ENCODE peak calls at places on chromosomes 5 and 9, in four cellular contexts. Y is astrocyte, H is GM10248, F is foreskin fibroblast. I is an unnamed sample.
A peak's percentile ranks its signal among the peaks of the same experiment; 100 is the strongest.

GRCh38 chr5:129359450-129359849 is 100.6 kb upstream of the ADAMTS19 start:
- DNase-seq in H (no peak), F (no peak), Y (no peak), I (no peak)

GRCh38 chr5:75510836-75511434 is 494 bp downstream of the CERT1 start:
- DNase-seq in Y (no peak), F (peak; percentile 34), H (peak; percentile 27), I (peak; percentile 46)

GRCh38 chr9:34378376-34379060 is 1.8 kb upstream of the MYORG start:
- DNase-seq in Y (no peak), F (no peak), H (peak; percentile 4), I (no peak)

GRCh38 chr5:125367702-125368101 is 621.3 kb upstream of the ZNF608 start:
- DNase-seq in H (no peak), Y (peak; percentile 56), F (no peak), I (no peak)

GRCh38 chr5:9898319-9898718 is 268.2 kb upstream of the TAS2R1 start:
- DNase-seq in Y (peak; percentile 4), F (peak; percentile 33), H (no peak), I (no peak)

GRCh38 chr9:124863371-124863831 is 1.5 kb downstream of the ARPC5L start:
- DNase-seq in F (no peak), H (no peak), Y (no peak), I (no peak)

GRCh38 chr5:61275841-61276240 is 56.2 kb upstream of the ZSWIM6 start:
- DNase-seq in F (peak; percentile 80), Y (peak; percentile 52), H (no peak), I (peak; percentile 95)

GRCh38 chr9:36584626-36585460 is 12.1 kb downstream of the MELK start:
- DNase-seq in F (peak; percentile 59), H (no peak), Y (peak; percentile 90), I (no peak)

GRCh38 chr5:74765201-74765600 is 1.7 kb downstream of the GFM2 start:
- DNase-seq in Y (peak; percentile 6), H (no peak), F (no peak), I (no peak)

DNA sequence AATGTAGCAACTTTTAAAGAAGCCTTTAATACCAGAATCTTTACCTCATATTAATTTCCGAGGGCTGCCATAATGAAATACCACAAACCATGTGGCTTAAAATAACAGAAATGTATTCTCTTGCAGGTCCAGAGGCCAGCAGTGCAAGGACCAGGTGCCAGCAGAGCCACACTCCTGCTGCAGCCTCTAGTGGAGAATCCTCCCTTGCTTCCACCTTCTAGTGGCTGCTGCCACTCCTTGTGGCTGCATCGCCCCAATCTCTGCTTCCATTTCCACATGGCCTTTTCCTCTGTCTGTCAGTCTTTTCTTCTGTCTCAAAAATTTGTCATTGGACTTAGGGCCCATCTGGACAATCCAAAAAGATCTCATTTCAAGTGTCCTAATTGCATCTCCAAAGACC is 401.5 kb downstream of the EFNA5 start:
- DNase-seq in Y (no peak), H (no peak), F (no peak), I (no peak)
- TF ChIP-seq CTCF in Y (no peak), H (no peak), F (no peak), I (no peak)

DNA sequence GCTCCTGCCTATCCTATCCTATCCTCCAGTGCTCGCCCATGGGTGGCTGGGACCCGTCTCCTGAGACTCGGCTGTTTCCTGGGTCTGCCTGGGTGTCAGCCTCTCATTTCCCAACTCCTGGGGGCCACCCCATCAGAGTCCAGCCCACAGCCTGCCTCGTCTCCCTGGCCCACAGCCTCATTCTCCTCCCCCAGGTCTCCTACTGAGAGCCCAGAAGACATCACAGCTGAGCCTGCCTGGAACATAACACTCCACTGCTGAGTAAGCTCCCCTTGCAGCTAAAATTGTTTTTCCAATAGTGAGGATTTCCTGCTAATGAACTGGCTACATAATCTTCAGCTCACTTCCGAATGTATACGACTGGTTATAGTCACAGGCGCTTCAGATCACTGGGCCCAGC is 95.3 kb downstream of the TTLL11 start:
- DNase-seq in H (no peak), Y (no peak), F (peak; percentile 23), I (no peak)
- TF ChIP-seq CTCF in H (no peak), Y (no peak), F (no peak), I (no peak)

GRCh38 chr9:22529426-22530199 is 83.0 kb downstream of the DMRTA1 start:
- DNase-seq in Y (peak; percentile 21), H (no peak), F (no peak), I (no peak)

GRCh38 chr9:22528485-22528884 is 81.9 kb downstream of the DMRTA1 start:
- DNase-seq in F (no peak), H (no peak), Y (no peak), I (no peak)
- TF ChIP-seq CTCF in F (peak; percentile 20), H (no peak), Y (peak; percentile 42), I (no peak)

DNA sequence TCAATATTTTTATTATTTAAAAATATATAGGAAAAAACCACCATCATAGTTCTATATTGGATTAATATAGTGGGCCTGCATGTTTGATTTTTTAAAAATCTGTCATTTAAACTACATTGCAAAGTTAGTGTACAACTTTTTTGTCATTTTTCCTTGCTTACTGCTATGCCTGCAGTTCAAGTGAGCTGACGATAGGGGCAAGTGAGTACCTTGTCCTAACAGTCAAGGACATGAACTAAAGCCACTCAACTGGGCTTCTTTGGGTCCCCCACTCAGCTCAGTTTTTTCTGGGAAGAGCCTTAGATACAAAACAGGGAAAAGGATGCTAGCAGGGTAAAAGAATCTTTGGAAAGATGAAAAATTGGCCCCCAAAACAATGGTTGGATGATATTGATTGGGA is 269.9 kb downstream of the MAN2A1 start:
- DNase-seq in Y (no peak), F (no peak), H (no peak), I (no peak)
- TF ChIP-seq CTCF in Y (no peak), F (no peak), H (no peak), I (no peak)